ENCODE peak calls at places on chromosomes 7 and 10, in five cellular contexts. W, U, P, C and E are unnamed samples.

GRCh38 chr7:152521420-152522337 is 85.9 kb upstream of the KMT2C start:
- DNase-seq in P (no peak), U (no peak), C (no peak), W (no peak), E (peak; percentile 53)

GRCh38 chr7:108809356-108809755 is 239.7 kb downstream of the DNAJB9 start:
- DNase-seq in U (no peak), W (no peak), C (no peak), P (no peak), E (no peak)

GRCh38 chr7:3592438-3593134 is 291.5 kb downstream of the SDK1 start:
- DNase-seq in C (no peak), U (no peak), P (peak; percentile 35), W (no peak), E (no peak)

GRCh38 chr10:98047009-98047741 is 16.8 kb upstream of the CRTAC1 start:
- DNase-seq in W (no peak), P (no peak), C (peak; percentile 74), U (no peak), E (no peak)

GRCh38 chr7:134554417-134554966 is 5.6 kb downstream of the AKR1B15 start:
- DNase-seq in P (no peak), C (no peak), U (no peak), W (no peak), E (no peak)

GRCh38 chr7:95441042-95441823 is 6.4 kb upstream of the PON2 start:
- DNase-seq in U (no peak), P (no peak), W (no peak), C (no peak), E (no peak)

GRCh38 chr7:105224884-105225651 is 163.7 kb downstream of the SRPK2 start:
- DNase-seq in C (no peak), U (no peak), W (no peak), P (peak; percentile 82), E (peak; percentile 38)

GRCh38 chr7:33725111-33725510 is 180.2 kb upstream of the BMPER start:
- DNase-seq in C (no peak), W (no peak), U (no peak), P (no peak), E (no peak)

GRCh38 chr7:30430300-30430699 is 48.3 kb downstream of the NOD1 start:
- DNase-seq in P (peak; percentile 25), U (peak; percentile 52), W (no peak), C (no peak), E (peak; percentile 57)

GRCh38 chr10:10353326-10353725 is 664.3 kb upstream of the CELF2 start:
- DNase-seq in C (no peak), W (no peak), U (no peak), P (no peak), E (no peak)

GRCh38 chr10:93352638-93353383 is 129.3 kb downstream of the MYOF start:
- DNase-seq in C (no peak), P (peak; percentile 64), W (no peak), U (no peak), E (no peak)

GRCh38 chr10:14645239-14645960 is 129.3 kb downstream of the FAM107B start:
- DNase-seq in P (no peak), W (no peak), C (no peak), U (no peak), E (no peak)

GRCh38 chr7:100572949-100573675 is 588 bp downstream of the SAP25 start:
- DNase-seq in U (peak; percentile 28), P (no peak), C (no peak), W (no peak), E (peak; percentile 42)

GRCh38 chr7:94389381-94389780 is 5.3 kb upstream of the COL1A2 start:
- DNase-seq in P (no peak), W (no peak), C (no peak), U (no peak), E (no peak)

GRCh38 chr7:84364708-84365107 is 170.1 kb upstream of the SEMA3A start:
- DNase-seq in W (no peak), C (no peak), U (no peak), P (no peak), E (no peak)

GRCh38 chr10:97422921-97423420 is 3.0 kb upstream of the PGAM1 start:
- DNase-seq in P (no peak), W (no peak), U (no peak), C (no peak), E (no peak)

GRCh38 chr7:1042161-1042833 is 2.0 kb upstream of the GPR146 start:
- DNase-seq in P (no peak), W (no peak), U (no peak), C (peak; percentile 25), E (no peak)

GRCh38 chr7:145082366-145083240 is 246.8 kb upstream of the TPK1 start:
- DNase-seq in U (no peak), W (no peak), C (no peak), P (peak; percentile 25), E (no peak)

GRCh38 chr7:158054611-158055010 is 533.0 kb downstream of the PTPRN2 start:
- DNase-seq in U (no peak), W (no peak), P (no peak), C (no peak), E (no peak)

GRCh38 chr7:123616244-123616643 is 14.6 kb downstream of the ASB15 start:
- DNase-seq in P (no peak), W (no peak), U (no peak), C (no peak), E (no peak)

GRCh38 chr7:132123763-132124162 is 452.5 kb downstream of the PLXNA4 start:
- DNase-seq in U (no peak), C (no peak), W (no peak), P (no peak), E (no peak)